ENCODE peak calls at places on chromosomes 3 and 15, in five cellular contexts. E is tibial artery, C is glutamatergic neuron, D is cardiac muscle cell, A is adrenal gland. B is an unnamed sample.

GRCh38 chr3:19931180-19931692 is 2.8 kb downstream of the EFHB start:
- DNase-seq in E (no peak), C (no peak), D (no peak), A (no peak), B (peak)

GRCh38 chr3:150447631-150448465 is 39.8 kb downstream of the TSC22D2 start:
- DNase-seq in D (no peak), E (no peak), A (no peak), C (no peak), B (no peak)

GRCh38 chr3:122688996-122689395 is 8.4 kb downstream of the PARP14 start:
- DNase-seq in E (no peak), A (no peak), D (no peak), C (no peak), B (no peak)

GRCh38 chr15:32641517-32642059 is at the start of gene SCG5:
- DNase-seq in C (peak), E (no peak), A (peak), D (peak), B (no peak)

GRCh38 chr15:31027948-31028586 is 36.6 kb upstream of the MTMR10 start:
- DNase-seq in C (no peak), D (no peak), E (no peak), A (no peak), B (no peak)

GRCh38 chr15:97941572-97941971 is 18.9 kb upstream of the ARRDC4 start:
- DNase-seq in C (no peak), D (no peak), E (no peak), A (peak), B (no peak)

GRCh38 chr15:65368646-65369045 is 9.2 kb downstream of the IGDCC3 start:
- DNase-seq in C (peak), E (no peak), A (no peak), D (no peak), B (no peak)

GRCh38 chr3:18712713-18713575 is 287.8 kb upstream of the SATB1 start:
- DNase-seq in C (no peak), A (no peak), E (no peak), D (no peak), B (no peak)

GRCh38 chr15:47188766-47189507 is 528.4 kb upstream of the SEMA6D start:
- DNase-seq in E (no peak), A (no peak), D (no peak), C (no peak), B (no peak)

GRCh38 chr3:140597364-140597763 is 80.5 kb upstream of the TRIM42 start:
- DNase-seq in D (no peak), C (no peak), A (no peak), E (no peak), B (no peak)

GRCh38 chr3:185150561-185150960 is 2.3 kb downstream of the C3orf70 start:
- DNase-seq in D (no peak), C (no peak), E (no peak), A (no peak), B (no peak)

GRCh38 chr3:102299125-102299877 is 135.5 kb upstream of the ZPLD1 start:
- DNase-seq in D (no peak), A (no peak), C (no peak), E (no peak), B (no peak)

GRCh38 chr3:190543656-190544055 is 29.8 kb downstream of the IL1RAP start:
- DNase-seq in D (no peak), C (no peak), E (no peak), A (no peak), B (no peak)

GRCh38 chr3:129050556-129051295 is 9.9 kb upstream of the GP9 start:
- DNase-seq in D (no peak), A (no peak), E (no peak), C (no peak), B (no peak)

GRCh38 chr3:140292154-140292553 is 357.2 kb downstream of the CLSTN2 start:
- DNase-seq in E (no peak), A (no peak), C (no peak), D (peak), B (no peak)

GRCh38 chr15:28182216-28182615 is 83.1 kb upstream of the OCA2 start:
- DNase-seq in A (no peak), E (no peak), C (no peak), D (no peak), B (no peak)

GRCh38 chr3:129481783-129482332 is 41.8 kb downstream of the IFT122 start:
- DNase-seq in E (peak), A (no peak), D (peak), C (no peak), B (no peak)

GRCh38 chr15:47924381-47924780 is 196.4 kb upstream of the SLC24A5 start:
- DNase-seq in C (no peak), A (no peak), D (no peak), E (no peak), B (no peak)

GRCh38 chr15:40787344-40787841 is 17.6 kb downstream of the C15orf62 start:
- DNase-seq in C (no peak), E (no peak), D (peak), A (no peak), B (no peak)

GRCh38 chr15:40785158-40785557 is 15.4 kb downstream of the C15orf62 start:
- DNase-seq in D (no peak), C (no peak), A (no peak), E (no peak), B (no peak)

GRCh38 chr15:40785814-40786213 is 16.0 kb downstream of the C15orf62 start:
- DNase-seq in E (no peak), C (no peak), D (no peak), A (no peak), B (no peak)

GRCh38 chr15:40787991-40788390 is 18.2 kb downstream of the C15orf62 start:
- DNase-seq in E (no peak), D (no peak), C (no peak), A (no peak), B (no peak)

GRCh38 chr15:40782609-40783227 is 12.9 kb downstream of the C15orf62 start:
- DNase-seq in A (peak), E (peak), D (peak), C (peak), B (peak)
- TF ChIP-seq CTCF in A (peak), E (peak), D (peak), C (peak), B (peak)

GRCh38 chr3:55373413-55373812 is 113.7 kb downstream of the WNT5A start:
- DNase-seq in C (no peak), E (no peak), A (no peak), D (no peak), B (no peak)
- TF ChIP-seq CTCF in C (no peak), E (no peak), A (no peak), D (no peak), B (no peak)

GRCh38 chr15:39584266-39584659 is 3.4 kb downstream of the THBS1 start:
- DNase-seq in D (no peak), A (no peak), C (no peak), E (no peak), B (no peak)

GRCh38 chr15:39582286-39582976 is 1.6 kb downstream of the THBS1 start:
- DNase-seq in C (no peak), A (no peak), D (peak), E (no peak), B (no peak)

GRCh38 chr15:39584662-39585393 is 3.9 kb downstream of the THBS1 start:
- DNase-seq in C (no peak), D (peak), E (no peak), A (no peak), B (no peak)

GRCh38 chr15:39582977-39583585 is 2.2 kb downstream of the THBS1 start:
- DNase-seq in C (no peak), D (peak), E (no peak), A (no peak), B (no peak)

GRCh38 chr15:39583586-39584265 is 2.8 kb downstream of the THBS1 start:
- DNase-seq in C (no peak), D (peak), E (no peak), A (no peak), B (no peak)
- TF ChIP-seq CTCF in C (no peak), D (peak), E (peak), A (peak), B (peak)

DNA sequence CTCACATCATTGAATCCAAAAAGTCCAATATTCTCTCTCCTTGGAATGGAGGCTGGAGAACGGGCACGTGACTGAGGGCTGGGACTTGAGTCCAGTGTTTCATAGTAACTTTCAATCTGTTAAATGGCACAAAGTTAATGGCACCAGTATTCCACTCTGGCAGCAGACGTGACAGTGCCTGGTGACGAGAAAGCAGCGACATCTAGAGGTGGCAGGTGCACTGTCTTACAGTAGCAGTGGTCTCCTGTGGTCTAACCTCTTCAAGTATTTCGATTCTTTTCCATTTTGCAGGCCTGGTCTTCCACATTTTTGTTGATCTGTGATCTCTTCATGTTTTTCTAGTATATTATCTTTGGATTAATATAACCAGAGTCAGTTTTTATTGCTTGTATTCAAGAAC is 107.1 kb downstream of the OXSM start:
- DNase-seq in E (no peak), A (no peak), C (peak), D (no peak), B (no peak)
- TF ChIP-seq CTCF in E (no peak), A (peak), C (peak), D (no peak), B (no peak)

GRCh38 chr15:80773122-80773551 is 6.0 kb upstream of the CEMIP start:
- DNase-seq in D (no peak), E (no peak), A (no peak), C (no peak), B (no peak)
- TF ChIP-seq CTCF in D (no peak), E (no peak), A (no peak), C (no peak), B (no peak)

DNA sequence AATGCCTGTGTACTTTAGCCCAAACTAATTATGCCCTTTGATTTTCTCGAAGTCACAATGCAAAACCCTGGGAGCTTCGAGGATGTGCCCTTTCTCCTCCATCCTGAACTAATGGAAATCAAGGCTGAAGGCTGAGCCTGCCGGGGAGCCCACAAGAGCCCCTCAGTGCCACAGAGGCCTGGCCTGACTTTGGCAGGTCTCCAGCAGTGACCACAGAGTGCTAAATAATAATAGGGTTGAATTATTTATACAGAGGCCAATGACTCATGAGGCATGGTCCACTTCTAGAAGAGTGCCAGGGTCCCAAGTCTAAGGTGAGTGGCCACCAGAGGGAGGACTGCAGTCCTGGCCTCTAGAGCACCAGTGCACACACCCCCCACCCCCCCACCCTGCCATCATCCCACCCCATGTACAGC is 19.1 kb upstream of the GLCE start:
- DNase-seq in D (no peak), A (no peak), E (no peak), C (no peak), B (no peak)
- TF ChIP-seq CTCF in D (no peak), A (no peak), E (no peak), C (no peak), B (no peak)

DNA sequence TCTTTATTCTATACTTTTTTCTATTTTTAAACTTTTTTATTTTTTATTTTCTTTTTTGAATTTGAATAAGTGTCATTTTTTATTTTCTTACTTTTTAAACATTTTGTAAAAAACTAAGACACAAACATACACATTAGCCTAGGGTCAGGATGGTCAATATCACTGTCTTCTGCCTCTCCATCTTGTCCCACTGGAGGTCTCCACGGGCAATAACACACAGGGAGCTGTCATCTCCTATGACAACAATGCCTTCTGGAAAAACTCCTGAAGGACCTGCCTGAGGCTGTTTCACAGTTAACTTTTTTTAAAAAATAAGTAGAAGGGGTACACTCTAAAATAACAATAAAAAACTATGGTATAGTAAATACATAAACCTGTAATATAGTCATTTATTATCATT is 56.8 kb downstream of the USF3 start:
- DNase-seq in A (no peak), C (no peak), D (no peak), E (no peak), B (no peak)
- TF ChIP-seq CTCF in A (no peak), C (no peak), D (no peak), E (no peak), B (no peak)